ENCODE peak calls at places on chromosomes 6 and 20, in seven cellular contexts. W, T, Z, J, V, S and I are unnamed samples. For H3K36me3, H3K4me1 and H3K27me3, the result is how much of the 10 kb centered on the place peaks cover.

GRCh38 chr6:135647521-135647920 is 150.0 kb upstream of the AHI1 start:
- DNase-seq in T (no peak), Z (no peak), W (no peak), J (no peak), V (no peak), S (no peak), I (no peak)

GRCh38 chr20:2524435-2525272 is 11.7 kb upstream of the TMC2 start:
- DNase-seq in J (peak), W (peak), Z (peak), V (peak), S (peak), T (peak), I (peak)

GRCh38 chr6:17883665-17884500 is 103.6 kb downstream of the KIF13A start:
- DNase-seq in S (no peak), T (no peak), J (no peak), V (no peak), Z (no peak), W (no peak), I (no peak)

GRCh38 chr6:140048202-140048790 is 673.8 kb upstream of the CITED2 start:
- DNase-seq in J (no peak), V (no peak), T (no peak), W (no peak), Z (no peak), S (no peak), I (no peak)

GRCh38 chr6:51098801-51099200 is 280.1 kb downstream of the TFAP2B start:
- DNase-seq in W (no peak), V (no peak), S (no peak), T (no peak), Z (no peak), J (no peak), I (no peak)

GRCh38 chr20:6769953-6770831 is 2.7 kb downstream of the BMP2 start:
- DNase-seq in T (no peak), Z (peak), W (peak), J (no peak), S (peak), V (peak), I (peak)

GRCh38 chr20:22374678-22375590 is 209.4 kb downstream of the FOXA2 start:
- DNase-seq in Z (no peak), W (no peak), V (no peak), J (no peak), S (no peak), T (no peak), I (no peak)

GRCh38 chr6:31142356-31142755 is 3.5 kb upstream of the PSORS1C2 start:
- DNase-seq in Z (no peak), J (no peak), S (no peak), V (peak), T (no peak), W (no peak), I (peak)

GRCh38 chr6:140850438-140850837 is 1282.3 kb upstream of the GJE1 start:
- DNase-seq in Z (no peak), S (no peak), V (no peak), W (no peak), J (no peak), T (no peak), I (no peak)

GRCh38 chr20:23047738-23048214 is 1.7 kb downstream of the THBD start:
- DNase-seq in W (peak), T (no peak), J (no peak), Z (no peak), S (peak), V (peak), I (peak)

GRCh38 chr6:29791786-29792122 is 35.9 kb upstream of the HLA-G start:
- DNase-seq in Z (no peak), S (no peak), J (no peak), T (no peak), W (no peak), V (no peak), I (peak)

GRCh38 chr6:36127462-36128016 is 2.8 kb upstream of the MAPK13 start:
- DNase-seq in W (peak), Z (no peak), J (no peak), T (no peak), S (no peak), V (peak), I (peak)

GRCh38 chr20:10110151-10110550 is 75.4 kb downstream of the ANKEF1 start:
- DNase-seq in J (no peak), Z (no peak), V (no peak), S (no peak), W (no peak), T (no peak), I (no peak)

GRCh38 chr6:167424060-167424673 is 99.3 kb downstream of the TTLL2 start:
- DNase-seq in T (no peak), V (peak), W (no peak), S (no peak), J (no peak), Z (no peak), I (no peak)

GRCh38 chr20:8360035-8360434 is 228.0 kb downstream of the PLCB1 start:
- DNase-seq in Z (no peak), V (peak), T (peak), S (no peak), J (no peak), W (no peak), I (no peak)

GRCh38 chr6:134035823-134036296 is 16.6 kb downstream of the SLC2A12 start:
- DNase-seq in J (no peak), T (peak), S (no peak), Z (peak), V (no peak), W (no peak), I (no peak)

GRCh38 chr6:85660181-85660611 is 17.5 kb upstream of the SYNCRIP start:
- DNase-seq in V (no peak), Z (no peak), W (no peak), S (no peak), J (no peak), T (no peak), I (peak)

GRCh38 chr20:32823737-32824588 is 4.2 kb downstream of the MAPRE1 start:
- DNase-seq in T (no peak), S (peak), V (no peak), J (no peak), Z (no peak), W (no peak), I (no peak)
- H3K36me3 ChIP-seq in T (under half), S (under half), V (under half), J (under half), Z (under half), W (under half), I (under half)

GRCh38 chr20:41047975-41048305 is 19.3 kb downstream of the TOP1 start:
- DNase-seq in V (no peak), S (no peak), J (no peak), T (no peak), W (no peak), Z (no peak), I (no peak)
- H3K4me1 ChIP-seq in V (under half), S (under half), J (half or more), T (under half), W (half or more), Z (half or more), I (half or more)

GRCh38 chr6:75351570-75351969 is 67.0 kb upstream of the TMEM30A start:
- DNase-seq in W (no peak), V (no peak), S (no peak), Z (no peak), T (no peak), J (no peak), I (no peak)

GRCh38 chr6:75350808-75351207 is 66.2 kb upstream of the TMEM30A start:
- DNase-seq in Z (no peak), W (no peak), T (no peak), S (no peak), J (no peak), V (no peak), I (no peak)

GRCh38 chr6:75348882-75349261 is 64.3 kb upstream of the TMEM30A start:
- DNase-seq in Z (no peak), S (no peak), V (no peak), W (no peak), T (no peak), J (no peak), I (no peak)

GRCh38 chr6:75349262-75349984 is 64.8 kb upstream of the TMEM30A start:
- DNase-seq in S (peak), W (no peak), T (no peak), Z (no peak), V (peak), J (no peak), I (peak)

DNA sequence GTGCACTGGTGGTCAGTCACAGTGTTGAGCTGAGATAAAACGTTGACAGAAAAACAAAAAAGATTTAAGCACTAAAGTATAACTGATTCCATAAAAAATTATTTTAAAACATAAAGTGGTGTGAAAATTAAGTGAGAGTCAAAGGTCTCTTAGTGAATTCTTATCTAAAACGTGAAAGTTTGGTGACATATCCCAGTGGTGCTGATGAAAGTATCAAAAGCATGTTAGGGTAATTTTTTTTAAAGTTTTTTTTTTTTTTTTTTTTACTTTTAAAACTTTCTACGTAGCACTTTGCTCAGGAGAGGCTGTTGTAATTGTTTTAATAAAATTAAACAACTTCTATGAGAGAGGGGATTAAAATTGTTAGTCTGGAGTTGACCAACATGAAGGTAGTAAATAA is 65.6 kb upstream of the TMEM30A start:
- DNase-seq in W (no peak), J (no peak), T (no peak), Z (no peak), S (no peak), V (no peak), I (no peak)
- H3K27me3 ChIP-seq in W (under half), J (under half), T (under half), Z (under half), S (under half), V (under half), I (under half)

DNA sequence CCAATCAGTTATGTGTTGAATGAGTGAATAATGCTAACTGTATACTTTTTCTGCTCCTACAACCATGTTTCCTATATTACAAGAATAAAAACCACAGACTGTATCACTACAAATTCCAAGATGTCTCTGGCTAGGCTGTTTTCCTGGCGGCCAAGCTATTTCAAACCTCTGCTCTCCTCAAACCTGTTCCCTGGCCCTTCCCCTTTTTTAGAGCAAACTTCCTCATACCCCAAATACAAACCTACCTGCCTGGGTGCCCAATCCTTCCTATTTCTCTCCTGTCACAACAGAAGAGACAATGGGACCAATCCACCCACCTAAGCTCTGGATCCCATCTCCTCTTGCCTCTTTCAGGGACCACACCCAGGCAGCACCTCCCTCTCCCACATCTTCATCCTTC is 7.5 kb downstream of the TOMM34 start:
- DNase-seq in V (no peak), Z (no peak), T (no peak), S (no peak), J (no peak), W (no peak), I (no peak)
- H3K36me3 ChIP-seq in V (under half), Z (under half), T (under half), S (under half), J (under half), W (half or more), I (under half)

DNA sequence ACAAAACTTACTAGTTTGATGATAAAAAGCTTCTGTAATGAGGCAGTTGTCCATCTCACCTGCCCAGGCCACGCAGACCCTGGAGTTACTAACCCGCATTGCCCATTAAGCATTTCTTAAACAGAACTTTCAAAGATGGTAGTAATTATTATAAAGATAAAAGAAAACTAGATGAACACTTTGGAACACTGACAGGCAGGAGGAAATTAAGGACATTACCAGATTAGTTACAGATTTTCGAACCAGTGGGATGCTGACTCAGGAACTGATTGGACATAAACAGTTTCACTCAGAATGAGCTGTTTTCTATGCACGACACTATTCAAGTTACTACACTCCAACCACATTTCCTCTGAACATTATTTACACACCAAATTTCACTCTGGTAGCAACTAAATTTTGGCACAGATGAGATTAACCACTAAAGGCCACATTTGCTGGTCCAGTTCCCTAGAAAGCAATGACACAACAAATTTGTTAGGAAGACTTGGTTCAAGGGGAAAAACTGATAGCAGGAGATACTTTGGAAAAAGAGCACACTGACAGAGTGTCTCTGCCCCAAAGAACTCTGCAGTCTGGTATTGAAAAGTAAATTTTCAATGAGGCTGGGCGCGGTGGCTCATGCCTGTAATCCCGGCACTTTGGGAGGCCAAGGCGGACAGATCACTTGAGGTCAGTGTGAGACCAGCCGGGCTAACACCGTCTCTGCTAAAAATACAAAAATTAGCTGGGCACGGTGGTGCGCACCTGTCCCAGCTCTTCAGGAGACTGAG is 3.0 kb downstream of the ROMO1 start:
- DNase-seq in V (no peak), J (no peak), T (no peak), S (peak), Z (no peak), W (peak), I (no peak)
- H3K4me1 ChIP-seq in V (under half), J (under half), T (under half), S (under half), Z (under half), W (half or more), I (under half)

DNA sequence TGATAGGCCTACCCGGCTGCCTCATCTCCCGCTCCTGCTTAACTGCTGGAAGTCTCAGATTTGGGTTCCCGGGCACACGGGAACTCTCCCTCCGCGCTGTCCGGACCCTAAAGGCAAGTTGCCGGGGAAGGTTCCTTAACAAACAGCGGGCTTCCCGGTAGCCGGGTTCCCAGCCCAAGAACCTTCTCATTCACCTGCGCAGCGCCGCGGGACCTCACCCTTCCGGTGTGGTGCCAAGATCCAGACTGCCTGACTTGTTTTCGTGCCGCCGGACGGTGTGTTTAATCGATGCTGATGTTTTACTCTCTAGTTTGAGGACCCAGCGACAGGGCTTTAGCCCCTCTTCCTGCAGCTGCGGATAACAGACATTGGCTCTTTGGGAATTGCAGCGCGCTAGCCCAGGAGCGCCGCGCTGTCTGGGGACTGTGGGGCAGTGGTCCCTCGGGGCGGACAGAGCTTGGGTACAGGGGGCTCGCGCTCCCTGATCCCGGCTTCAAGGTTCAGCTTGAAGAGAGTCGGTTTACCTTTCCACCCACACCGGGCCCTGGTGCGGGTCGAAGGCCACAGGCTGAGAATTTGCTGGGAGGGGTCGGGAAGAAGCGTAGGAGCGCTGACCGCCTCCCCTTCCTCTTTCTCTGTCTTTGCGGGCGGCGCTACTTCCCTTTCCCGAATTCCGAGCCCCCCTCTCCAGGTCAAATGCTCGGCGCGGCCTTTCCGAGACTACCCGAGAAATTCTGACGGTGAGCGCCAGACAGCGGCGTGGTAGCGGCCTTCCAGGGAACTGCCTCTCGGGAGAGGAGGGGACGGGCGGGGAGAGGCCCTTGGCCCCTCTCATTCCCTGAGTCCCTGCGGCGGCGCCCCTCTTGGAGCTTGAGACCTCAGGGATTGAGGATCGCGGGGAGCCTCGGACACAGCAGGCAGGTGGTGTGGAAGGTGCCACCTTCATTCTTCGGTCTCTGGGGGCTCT is 17.2 kb downstream of the ABT1 start:
- DNase-seq in Z (no peak), W (no peak), V (peak), S (peak), J (no peak), T (no peak), I (no peak)
- H3K27me3 ChIP-seq in Z (half or more), W (half or more), V (under half), S (under half), J (under half), T (under half), I (under half)

GRCh38 chr6:43625393-43625992 is 3.6 kb downstream of the GTPBP2 start:
- DNase-seq in S (no peak), J (no peak), Z (no peak), T (no peak), V (no peak), W (no peak), I (no peak)
- H3K36me3 ChIP-seq in S (under half), J (under half), Z (under half), T (under half), V (under half), W (half or more), I (under half)

GRCh38 chr6:105308840-105309239 is 94.0 kb downstream of the PREP start:
- DNase-seq in V (no peak), Z (no peak), T (no peak), W (no peak), J (no peak), S (no peak), I (no peak)
- H3K4me1 ChIP-seq in V (under half), Z (under half), T (under half), W (under half), J (under half), S (under half), I (under half)

GRCh38 chr6:41416165-41416837 is 80.9 kb downstream of the NCR2 start:
- DNase-seq in S (no peak), T (no peak), J (no peak), V (peak), W (no peak), Z (no peak), I (no peak)
- H3K27me3 ChIP-seq in S (under half), T (under half), J (under half), V (half or more), W (half or more), Z (under half), I (under half)

GRCh38 chr20:46058656-46059281 is 29.8 kb downstream of the SLC12A5 start:
- DNase-seq in V (peak), T (no peak), J (no peak), Z (no peak), W (no peak), S (no peak), I (no peak)
- H3K36me3 ChIP-seq in V (under half), T (under half), J (under half), Z (under half), W (under half), S (under half), I (under half)